ENCODE peak calls at places on chromosomes 5 and 9, in four cellular contexts. One of them, this sample, is unnamed.

GRCh38 chr5:170223349-170223748 is 9.4 kb upstream of the C5orf58 start:
- DNase-seq in transverse colon: no peak
- DNase-seq in colonic mucosa: no peak
- DNase-seq in prostate gland: no peak
- DNase-seq in this sample: no peak

GRCh38 chr5:10578292-10578663 is 14.4 kb downstream of the ANKRD33B start:
- DNase-seq in colonic mucosa: no peak
- DNase-seq in transverse colon: no peak
- DNase-seq in prostate gland: no peak
- DNase-seq in this sample: no peak

GRCh38 chr9:137679695-137680305 is 61.0 kb downstream of the EHMT1 start:
- DNase-seq in prostate gland: no peak
- DNase-seq in colonic mucosa: peak
- DNase-seq in transverse colon: no peak
- DNase-seq in this sample: no peak

GRCh38 chr5:68251804-68252648 is 36.5 kb downstream of the PIK3R1 start:
- DNase-seq in transverse colon: peak
- DNase-seq in colonic mucosa: peak
- DNase-seq in prostate gland: peak
- DNase-seq in this sample: peak

GRCh38 chr9:926976-927375 is 49.5 kb upstream of the DMRT3 start:
- DNase-seq in transverse colon: no peak
- DNase-seq in colonic mucosa: no peak
- DNase-seq in prostate gland: no peak
- DNase-seq in this sample: no peak

GRCh38 chr5:58407042-58407709 is 52.7 kb downstream of the PLK2 start:
- DNase-seq in transverse colon: no peak
- DNase-seq in prostate gland: no peak
- DNase-seq in colonic mucosa: no peak
- DNase-seq in this sample: no peak

GRCh38 chr5:96114736-96115466 is 153.2 kb upstream of the ELL2 start:
- DNase-seq in transverse colon: no peak
- DNase-seq in prostate gland: no peak
- DNase-seq in colonic mucosa: no peak
- DNase-seq in this sample: no peak

GRCh38 chr5:63127054-63127453 is 548.4 kb downstream of the LRRC70 start:
- DNase-seq in colonic mucosa: no peak
- DNase-seq in transverse colon: no peak
- DNase-seq in prostate gland: no peak
- DNase-seq in this sample: no peak

GRCh38 chr5:175471628-175472027 is 6.7 kb upstream of the SFXN1 start:
- DNase-seq in prostate gland: no peak
- DNase-seq in colonic mucosa: no peak
- DNase-seq in transverse colon: no peak
- DNase-seq in this sample: no peak

GRCh38 chr5:173789031-173789920 is 98.9 kb upstream of the CPEB4 start:
- DNase-seq in colonic mucosa: no peak
- DNase-seq in transverse colon: no peak
- DNase-seq in prostate gland: no peak
- DNase-seq in this sample: no peak

GRCh38 chr9:133429216-133429613 is 7.0 kb downstream of the ADAMTS13 start:
- DNase-seq in colonic mucosa: no peak
- DNase-seq in transverse colon: no peak
- DNase-seq in prostate gland: no peak
- DNase-seq in this sample: no peak

GRCh38 chr5:32531885-32532520 is 53.4 kb upstream of the SUB1 start:
- DNase-seq in transverse colon: peak
- DNase-seq in prostate gland: no peak
- DNase-seq in colonic mucosa: no peak
- DNase-seq in this sample: no peak

GRCh38 chr5:160312139-160312959 is at the start of gene CCNJL:
- DNase-seq in prostate gland: peak
- DNase-seq in transverse colon: peak
- DNase-seq in colonic mucosa: peak
- DNase-seq in this sample: no peak

GRCh38 chr9:35042081-35042604 is 30.3 kb downstream of the VCP start:
- DNase-seq in transverse colon: no peak
- DNase-seq in colonic mucosa: no peak
- DNase-seq in prostate gland: no peak
- DNase-seq in this sample: no peak

GRCh38 chr9:117427357-117427913 is 12.6 kb upstream of the ASTN2 start:
- DNase-seq in prostate gland: no peak
- DNase-seq in transverse colon: no peak
- DNase-seq in colonic mucosa: no peak
- DNase-seq in this sample: no peak

GRCh38 chr5:10729320-10730133 is 31.5 kb downstream of the DAP start:
- DNase-seq in prostate gland: no peak
- DNase-seq in colonic mucosa: no peak
- DNase-seq in transverse colon: no peak
- DNase-seq in this sample: no peak

GRCh38 chr5:140220032-140220697 is 45.2 kb downstream of the CYSTM1 start:
- DNase-seq in colonic mucosa: no peak
- DNase-seq in transverse colon: no peak
- DNase-seq in prostate gland: no peak
- DNase-seq in this sample: no peak

GRCh38 chr5:79133121-79133656 is 21.6 kb downstream of the BHMT start:
- DNase-seq in prostate gland: no peak
- DNase-seq in colonic mucosa: no peak
- DNase-seq in transverse colon: no peak
- DNase-seq in this sample: no peak

GRCh38 chr5:52392321-52392720 is 395.4 kb upstream of the ITGA1 start:
- DNase-seq in prostate gland: no peak
- DNase-seq in colonic mucosa: no peak
- DNase-seq in transverse colon: no peak
- DNase-seq in this sample: no peak

GRCh38 chr5:177491429-177491945 is 5.9 kb downstream of the PDLIM7 start:
- DNase-seq in colonic mucosa: no peak
- DNase-seq in prostate gland: no peak
- DNase-seq in transverse colon: peak
- DNase-seq in this sample: no peak

GRCh38 chr5:66494437-66494836 is 101.8 kb upstream of the MAST4 start:
- DNase-seq in colonic mucosa: no peak
- DNase-seq in prostate gland: no peak
- DNase-seq in transverse colon: no peak
- DNase-seq in this sample: no peak

GRCh38 chr5:40333459-40334241 is 346.1 kb upstream of the PTGER4 start:
- DNase-seq in transverse colon: no peak
- DNase-seq in prostate gland: no peak
- DNase-seq in colonic mucosa: no peak
- DNase-seq in this sample: no peak

GRCh38 chr5:137360607-137361006 is 138.5 kb downstream of the SPOCK1 start:
- DNase-seq in transverse colon: no peak
- DNase-seq in prostate gland: no peak
- DNase-seq in colonic mucosa: no peak
- DNase-seq in this sample: no peak

GRCh38 chr5:30505014-30505886 is 688.2 kb upstream of the CDH6 start:
- DNase-seq in transverse colon: no peak
- DNase-seq in prostate gland: no peak
- DNase-seq in colonic mucosa: no peak
- DNase-seq in this sample: no peak

GRCh38 chr5:101977729-101978345 is 318.2 kb downstream of the SLCO4C1 start:
- DNase-seq in prostate gland: peak
- DNase-seq in transverse colon: no peak
- DNase-seq in colonic mucosa: no peak
- DNase-seq in this sample: no peak

GRCh38 chr5:59100875-59101274 is 518.0 kb downstream of the RAB3C start:
- DNase-seq in colonic mucosa: no peak
- DNase-seq in prostate gland: no peak
- DNase-seq in transverse colon: no peak
- DNase-seq in this sample: no peak

GRCh38 chr9:100428871-100429654 is 2.1 kb downstream of the MSANTD3 start:
- DNase-seq in colonic mucosa: no peak
- DNase-seq in prostate gland: no peak
- DNase-seq in transverse colon: no peak
- DNase-seq in this sample: peak

GRCh38 chr9:37531699-37532098 is 44.5 kb downstream of the FBXO10 start:
- DNase-seq in transverse colon: peak
- DNase-seq in colonic mucosa: no peak
- DNase-seq in prostate gland: no peak
- DNase-seq in this sample: no peak

GRCh38 chr9:80885894-80886293 is 803.5 kb downstream of the TLE1 start:
- DNase-seq in transverse colon: no peak
- DNase-seq in colonic mucosa: no peak
- DNase-seq in prostate gland: no peak
- DNase-seq in this sample: no peak

GRCh38 chr5:58440882-58441281 is 19.0 kb downstream of the PLK2 start:
- DNase-seq in transverse colon: no peak
- DNase-seq in colonic mucosa: no peak
- DNase-seq in prostate gland: no peak
- DNase-seq in this sample: no peak

GRCh38 chr5:119355244-119355635 is 579 bp upstream of the TNFAIP8 start:
- DNase-seq in colonic mucosa: no peak
- DNase-seq in prostate gland: no peak
- DNase-seq in transverse colon: no peak
- DNase-seq in this sample: no peak

GRCh38 chr5:91929522-91929817 is 546.4 kb upstream of the ARRDC3 start:
- DNase-seq in colonic mucosa: no peak
- DNase-seq in transverse colon: no peak
- DNase-seq in prostate gland: no peak
- DNase-seq in this sample: no peak

GRCh38 chr9:93467062-93467416 is 13.7 kb upstream of the FAM120AOS start:
- DNase-seq in transverse colon: no peak
- DNase-seq in prostate gland: no peak
- DNase-seq in colonic mucosa: no peak
- DNase-seq in this sample: no peak

GRCh38 chr5:98463222-98463621 is 310.2 kb upstream of the RGMB start:
- DNase-seq in prostate gland: no peak
- DNase-seq in colonic mucosa: no peak
- DNase-seq in transverse colon: no peak
- DNase-seq in this sample: no peak

GRCh38 chr5:175253597-175253996 is 190.4 kb downstream of the DRD1 start:
- DNase-seq in prostate gland: no peak
- DNase-seq in transverse colon: no peak
- DNase-seq in colonic mucosa: no peak
- DNase-seq in this sample: no peak

GRCh38 chr9:137368431-137369110 is 54.4 kb downstream of the EXD3 start:
- DNase-seq in colonic mucosa: no peak
- DNase-seq in transverse colon: no peak
- DNase-seq in prostate gland: no peak
- DNase-seq in this sample: no peak

GRCh38 chr5:138910546-138911185 is 35.5 kb upstream of the LRRTM2 start:
- DNase-seq in transverse colon: no peak
- DNase-seq in prostate gland: no peak
- DNase-seq in colonic mucosa: no peak
- DNase-seq in this sample: no peak

GRCh38 chr5:127439544-127440096 is 77.8 kb upstream of the PRRC1 start:
- DNase-seq in colonic mucosa: no peak
- DNase-seq in transverse colon: no peak
- DNase-seq in prostate gland: no peak
- DNase-seq in this sample: no peak
- TF ChIP-seq CTCF in colonic mucosa: no peak
- TF ChIP-seq CTCF in transverse colon: no peak
- TF ChIP-seq CTCF in prostate gland: no peak
- TF ChIP-seq CTCF in this sample: no peak

DNA sequence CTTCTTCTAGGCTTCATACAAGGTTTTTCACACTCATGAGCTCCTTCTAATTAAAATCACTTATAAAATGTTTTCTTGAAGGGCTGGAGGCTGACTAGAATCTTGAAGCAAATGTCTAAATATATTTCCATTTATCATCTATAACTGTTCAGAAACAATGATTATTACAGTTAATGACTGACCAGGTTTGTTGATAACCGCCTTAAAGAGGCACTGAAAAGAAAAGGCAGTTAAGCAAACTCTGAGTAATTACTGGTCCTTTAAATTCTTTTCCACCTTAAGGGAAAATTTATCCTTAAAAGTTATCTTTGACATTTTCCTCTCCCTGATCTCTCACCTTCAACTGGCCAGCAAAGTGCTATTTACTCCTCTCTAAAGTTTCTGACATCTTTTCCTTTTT is 43.2 kb downstream of the RICTOR start:
- DNase-seq in prostate gland: no peak
- DNase-seq in transverse colon: no peak
- DNase-seq in colonic mucosa: no peak
- DNase-seq in this sample: no peak
- H3K4me3 ChIP-seq in prostate gland: no peak
- H3K4me3 ChIP-seq in transverse colon: no peak
- H3K4me3 ChIP-seq in colonic mucosa: no peak
- H3K4me3 ChIP-seq in this sample: no peak

DNA sequence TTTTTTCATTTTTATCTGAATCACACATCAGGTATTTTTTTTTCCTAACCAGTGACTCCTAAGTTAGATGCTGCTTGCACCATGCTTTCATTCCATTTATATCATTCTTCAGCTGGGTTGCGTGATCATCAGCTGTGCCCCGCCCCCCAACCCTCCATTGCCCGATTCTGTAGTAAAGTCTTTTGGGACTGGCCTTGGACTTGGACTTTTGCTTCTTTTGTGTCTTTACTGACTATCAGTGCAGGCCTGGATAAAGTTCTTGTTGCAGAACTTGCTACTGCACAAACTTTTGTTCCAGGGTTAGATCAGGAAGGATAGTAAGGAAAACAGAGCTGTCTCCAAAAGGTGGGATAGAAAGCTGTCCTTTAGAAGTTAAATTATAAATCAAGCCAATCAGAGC is 38.5 kb downstream of the SLC22A5 start:
- DNase-seq in transverse colon: no peak
- DNase-seq in prostate gland: no peak
- DNase-seq in colonic mucosa: no peak
- DNase-seq in this sample: no peak
- H3K27ac ChIP-seq in transverse colon: no peak
- H3K27ac ChIP-seq in prostate gland: peak
- H3K27ac ChIP-seq in colonic mucosa: no peak
- H3K27ac ChIP-seq in this sample: peak

GRCh38 chr9:29209748-29210276 is 1636.5 kb upstream of the C9orf72 start:
- DNase-seq in prostate gland: no peak
- DNase-seq in transverse colon: no peak
- DNase-seq in colonic mucosa: no peak
- DNase-seq in this sample: no peak
- TF ChIP-seq CTCF in prostate gland: no peak
- TF ChIP-seq CTCF in transverse colon: no peak
- TF ChIP-seq CTCF in colonic mucosa: no peak
- TF ChIP-seq CTCF in this sample: no peak

GRCh38 chr5:61455179-61456006 is 123.3 kb downstream of the ZSWIM6 start:
- DNase-seq in colonic mucosa: no peak
- DNase-seq in prostate gland: no peak
- DNase-seq in transverse colon: no peak
- DNase-seq in this sample: no peak
- H3K4me3 ChIP-seq in colonic mucosa: no peak
- H3K4me3 ChIP-seq in prostate gland: no peak
- H3K4me3 ChIP-seq in transverse colon: no peak
- H3K4me3 ChIP-seq in this sample: no peak

GRCh38 chr9:114163517-114163924 is 8.2 kb downstream of the COL27A1 start:
- DNase-seq in prostate gland: no peak
- DNase-seq in transverse colon: no peak
- DNase-seq in colonic mucosa: no peak
- DNase-seq in this sample: peak
- H3K27ac ChIP-seq in prostate gland: no peak
- H3K27ac ChIP-seq in transverse colon: no peak
- H3K27ac ChIP-seq in colonic mucosa: no peak
- H3K27ac ChIP-seq in this sample: peak

This sample was measured in ascending aorta.